ENCODE peak calls at places on chromosomes 1 and 21, in five cellular contexts. T is cardiac muscle cell, F is ovary, H is BE2C, Q is heart right ventricle. L is an unnamed sample.

GRCh38 chr1:164764333-164764732 is 205.3 kb downstream of the PBX1 start:
- DNase-seq in H (no peak), Q (no peak), F (no peak), T (no peak), L (no peak)

GRCh38 chr1:90833497-90834087 is 116.5 kb upstream of the BARHL2 start:
- DNase-seq in Q (no peak), F (no peak), T (no peak), H (no peak), L (no peak)

GRCh38 chr1:201528631-201529260 is 10.2 kb upstream of the NAV1 start:
- DNase-seq in T (no peak), F (no peak), Q (no peak), H (no peak), L (no peak)

GRCh38 chr1:226737819-226738420 is 1.2 kb downstream of the ITPKB start:
- DNase-seq in Q (peak; percentile 35), H (peak; percentile 46), F (peak; percentile 54), T (peak; percentile 48), L (peak; percentile 84)

GRCh38 chr1:39671433-39671792 is 494 bp downstream of the NT5C1A start:
- DNase-seq in Q (peak; percentile 77), F (peak; percentile 59), T (no peak), H (peak; percentile 65), L (peak; percentile 62)

GRCh38 chr1:248918126-248918525 is 12.1 kb downstream of the PGBD2 start:
- DNase-seq in Q (no peak), T (no peak), F (no peak), H (no peak), L (no peak)

GRCh38 chr21:32578107-32578691 is 7.1 kb downstream of the TCP10L start:
- DNase-seq in T (peak; percentile 22), F (no peak), Q (no peak), H (peak; percentile 42), L (peak; percentile 88)

GRCh38 chr21:34983680-34984086 is 65.4 kb downstream of the RUNX1 start:
- DNase-seq in H (no peak), F (no peak), Q (no peak), T (no peak), L (no peak)

GRCh38 chr21:33478858-33479678 is 706 bp downstream of the TMEM50B start:
- DNase-seq in T (peak; percentile 39), Q (peak; percentile 7), F (peak; percentile 50), H (peak; percentile 46), L (peak; percentile 85)

GRCh38 chr1:159854101-159854692 is 8.3 kb downstream of the VSIG8 start:
- DNase-seq in T (peak; percentile 64), F (peak; percentile 84), H (peak; percentile 66), Q (peak; percentile 86), L (peak; percentile 81)

GRCh38 chr21:45004481-45005263 is 64.8 kb downstream of the SLX9 start:
- DNase-seq in F (peak; percentile 7), T (no peak), Q (no peak), H (peak; percentile 9), L (no peak)

GRCh38 chr1:81330111-81330510 is 470.6 kb upstream of the ADGRL2 start:
- DNase-seq in F (no peak), H (no peak), T (no peak), Q (no peak), L (no peak)

GRCh38 chr1:57986432-57986831 is 560.1 kb downstream of the OMA1 start:
- DNase-seq in Q (no peak), H (no peak), F (no peak), T (no peak), L (no peak)

GRCh38 chr1:150073516-150073915 is 5.9 kb downstream of the VPS45 start:
- DNase-seq in Q (no peak), H (no peak), F (no peak), T (no peak), L (no peak)

DNA sequence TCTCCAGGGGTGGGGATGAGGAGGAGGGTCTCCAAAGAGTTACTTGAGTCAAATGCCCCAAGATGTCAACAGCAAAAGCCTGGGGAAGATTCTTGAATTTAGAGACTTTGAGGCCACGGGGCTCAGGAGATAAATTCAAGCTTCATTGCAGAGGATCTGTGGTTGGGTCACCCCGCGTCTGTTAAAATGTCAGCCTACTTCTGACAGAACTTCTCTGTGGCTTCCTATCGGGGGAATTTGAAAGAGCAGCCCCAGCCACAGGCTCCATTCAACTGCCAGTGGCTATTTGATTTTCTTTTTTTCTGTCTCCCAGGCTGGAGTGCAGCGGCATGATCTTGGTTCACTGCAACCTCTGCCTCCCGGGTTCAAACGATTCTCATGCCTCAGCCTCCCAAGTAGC is 62.5 kb upstream of the EFHD2 start:
- DNase-seq in H (no peak), T (no peak), F (no peak), Q (no peak), L (no peak)
- H3K4me1 ChIP-seq in H (no peaks in the 10 kb centered on the region), T (no peaks in the 10 kb centered on the region), F (peaks cover 2% of the 10 kb centered on the region), Q (peaks cover 28% of the 10 kb centered on the region), L (no peaks in the 10 kb centered on the region)

DNA sequence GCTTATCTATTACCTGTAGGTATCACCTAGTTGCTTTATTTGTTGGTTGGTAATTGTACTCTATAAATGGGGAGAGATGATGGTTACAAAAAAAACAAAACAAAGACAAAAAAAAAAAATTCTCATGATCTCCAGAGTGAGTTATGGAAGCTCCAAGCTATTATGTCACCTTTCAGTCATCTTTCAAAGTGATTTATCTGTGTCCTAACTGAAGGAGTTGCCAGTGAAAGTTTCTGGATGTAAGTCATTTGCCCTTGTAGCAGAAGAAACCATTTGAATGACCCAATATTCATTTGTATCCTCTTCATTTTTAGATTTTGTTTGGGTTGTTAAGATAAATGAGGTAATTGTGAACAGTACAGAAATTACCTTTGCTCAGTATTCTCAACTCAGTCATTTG is 3.6 kb downstream of the SLC35F3 start:
- DNase-seq in T (no peak), F (no peak), Q (no peak), H (no peak), L (no peak)
- TF ChIP-seq CTCF in T (no peak), F (no peak), Q (no peak), H (no peak), L (no peak)

DNA sequence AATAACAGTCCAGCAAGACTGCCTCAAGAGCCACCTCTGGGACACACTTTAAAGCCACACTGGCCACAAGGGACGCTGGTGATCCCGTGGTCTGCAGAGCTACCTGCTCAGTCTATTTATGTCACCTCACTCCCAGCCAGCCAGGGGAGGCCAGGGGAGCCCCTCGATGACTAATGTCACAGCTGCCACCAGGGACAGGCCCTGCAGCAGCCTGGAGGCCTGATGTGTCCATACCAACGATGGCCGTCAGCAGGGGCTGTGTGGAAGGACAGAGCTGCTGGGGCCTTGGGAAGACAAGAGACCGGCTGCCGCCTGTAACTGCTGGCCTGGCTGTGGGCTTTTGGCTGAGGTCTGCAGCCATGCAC is 71.0 kb downstream of the SIK1 start:
- DNase-seq in H (no peak), F (peak; percentile 16), T (no peak), Q (no peak), L (peak; percentile 68)
- H3K4me1 ChIP-seq in H (peaks cover 8% of the 10 kb centered on the region), F (no peaks in the 10 kb centered on the region), T (peaks cover 5% of the 10 kb centered on the region), Q (peaks cover 6% of the 10 kb centered on the region), L (no peaks in the 10 kb centered on the region)

GRCh38 chr1:244862699-244863490 is 1.4 kb downstream of the HNRNPU start:
- DNase-seq in Q (peak; percentile 97), F (peak; percentile 98), T (peak; percentile 97), H (peak; percentile 99), L (peak; percentile 98)

GRCh38 chr1:244865028-244865371 is 657 bp upstream of the HNRNPU start:
- DNase-seq in H (peak; percentile 19), T (no peak), F (peak; percentile 44), Q (peak; percentile 32), L (peak; percentile 77)

GRCh38 chr1:244863491-244864252 is 671 bp downstream of the HNRNPU start:
- DNase-seq in H (no peak), F (peak; percentile 69), T (no peak), Q (peak; percentile 34), L (no peak)

GRCh38 chr1:244865820-244866219 is 1.5 kb upstream of the HNRNPU start:
- DNase-seq in H (no peak), F (no peak), Q (no peak), T (no peak), L (no peak)

DNA sequence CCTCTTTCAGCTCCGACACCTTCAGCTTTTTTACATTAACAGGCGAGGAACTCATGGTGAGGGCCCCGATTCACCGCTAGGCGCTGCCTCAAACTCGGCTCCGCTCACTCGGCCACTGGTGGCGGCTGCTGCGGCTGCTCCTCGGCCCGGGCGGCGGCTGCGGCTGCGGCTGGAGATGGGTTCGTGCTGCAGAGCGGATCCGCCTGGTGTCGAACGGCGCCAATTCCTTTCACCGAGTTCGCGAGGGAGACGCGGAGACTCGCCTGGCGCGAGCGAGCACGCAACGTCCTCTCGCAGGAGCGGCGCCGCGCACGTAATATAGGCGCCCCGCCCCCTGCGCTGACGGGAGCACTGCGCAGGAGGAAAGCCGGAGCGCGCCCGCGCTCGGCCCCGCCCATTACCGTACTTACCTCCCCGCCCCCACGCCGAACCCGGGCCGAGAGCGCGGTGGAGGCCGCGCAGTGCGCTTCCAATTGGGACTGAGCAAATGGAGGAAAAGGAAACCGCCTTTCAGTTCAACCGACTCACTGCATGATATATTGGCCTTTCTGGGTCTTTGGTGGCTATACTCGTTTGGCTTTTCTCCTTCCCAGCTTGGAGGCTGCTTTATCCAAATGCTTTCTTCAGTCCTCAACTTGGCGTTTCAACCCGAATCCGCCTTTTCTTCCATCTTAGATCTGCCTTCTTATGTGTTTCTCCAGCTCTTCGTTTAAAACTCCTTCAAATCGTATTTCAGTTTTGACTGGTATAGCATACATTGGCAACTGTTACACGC is at the start of gene HNRNPU:
- DNase-seq in H (peak; percentile 98), T (peak; percentile 99), F (peak; percentile 97), Q (peak; percentile 96), L (peak; percentile 97)
- TF ChIP-seq CTCF in H (peak; percentile 35), T (peak; percentile 37), F (peak; percentile 70), Q (no peak), L (peak; percentile 68)

GRCh38 chr1:77511440-77511840 is 171.0 kb downstream of the ZZZ3 start:
- DNase-seq in Q (no peak), H (no peak), F (no peak), T (peak; percentile 82), L (no peak)
- H3K4me1 ChIP-seq in Q (peaks cover 15% of the 10 kb centered on the region), H (no peaks in the 10 kb centered on the region), F (peaks cover 6% of the 10 kb centered on the region), T (peaks cover 8% of the 10 kb centered on the region), L (no peaks in the 10 kb centered on the region)

DNA sequence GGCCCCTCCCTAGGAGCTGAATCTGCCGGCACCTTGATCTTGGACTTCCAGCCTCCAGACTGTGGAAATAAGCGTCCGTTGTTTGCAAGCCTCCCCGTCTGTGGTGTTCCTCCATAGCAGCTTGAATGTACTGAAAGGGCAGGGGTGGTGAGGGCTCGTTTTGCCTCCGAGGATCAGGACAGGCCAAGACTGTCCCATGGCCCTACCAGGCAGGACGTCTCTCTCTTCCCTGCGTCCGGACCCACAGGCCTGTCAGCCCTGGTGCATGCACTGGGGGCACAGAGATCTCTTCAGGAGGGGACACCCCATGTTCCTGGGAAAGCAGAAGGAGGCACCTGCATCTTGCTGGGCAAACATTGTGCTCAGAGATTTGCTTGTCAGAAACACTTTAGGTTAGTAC is 156.3 kb upstream of the C1orf174 start:
- DNase-seq in T (no peak), F (no peak), Q (no peak), H (no peak), L (no peak)
- TF ChIP-seq CTCF in T (no peak), F (no peak), Q (no peak), H (no peak), L (no peak)

L was measured in endodermal cell.